ENCODE peak calls at places on chromosomes 13 and 19, in ten cellular contexts. One of them, this sample, is unnamed.

GRCh38 chr13:35923347-35923746 is 207.8 kb downstream of the DCLK1 start:
- DNase-seq in pulmonary artery endothelial cell: no peak
- DNase-seq in activated CD4-positive, CD25-positive, alpha-beta regulatory T cell: no peak
- DNase-seq in T-helper 17 cell: no peak
- DNase-seq in CD8-positive, alpha-beta memory T cell: no peak
- DNase-seq in AG08395: peak; percentile 78
- DNase-seq in CD4-positive, CD25-positive, alpha-beta regulatory T cell: no peak
- DNase-seq in stimulated activated CD8-positive, alpha-beta memory T cell treated with anti-CD3 and anti-CD28 coated beads, Interleukin-4, amount 100 ng/mL, for 1 hour: no peak
- DNase-seq in LHCN-M2: peak; percentile 60
- DNase-seq in MCF 10A: peak; percentile 45
- DNase-seq in this sample: no peak

GRCh38 chr19:9353011-9353410 is 9.8 kb upstream of the ZNF177 start:
- DNase-seq in activated CD4-positive, CD25-positive, alpha-beta regulatory T cell: no peak
- DNase-seq in CD8-positive, alpha-beta memory T cell: no peak
- DNase-seq in T-helper 17 cell: no peak
- DNase-seq in LHCN-M2: no peak
- DNase-seq in MCF 10A: no peak
- DNase-seq in pulmonary artery endothelial cell: no peak
- DNase-seq in stimulated activated CD8-positive, alpha-beta memory T cell treated with anti-CD3 and anti-CD28 coated beads, Interleukin-4, amount 100 ng/mL, for 1 hour: no peak
- DNase-seq in AG08395: no peak
- DNase-seq in CD4-positive, CD25-positive, alpha-beta regulatory T cell: no peak
- DNase-seq in this sample: no peak

GRCh38 chr19:47406711-47407416 is 12.5 kb downstream of the MEIS3 start:
- DNase-seq in T-helper 17 cell: no peak
- DNase-seq in stimulated activated CD8-positive, alpha-beta memory T cell treated with anti-CD3 and anti-CD28 coated beads, Interleukin-4, amount 100 ng/mL, for 1 hour: no peak
- DNase-seq in LHCN-M2: no peak
- DNase-seq in MCF 10A: no peak
- DNase-seq in CD4-positive, CD25-positive, alpha-beta regulatory T cell: no peak
- DNase-seq in pulmonary artery endothelial cell: no peak
- DNase-seq in CD8-positive, alpha-beta memory T cell: no peak
- DNase-seq in AG08395: no peak
- DNase-seq in activated CD4-positive, CD25-positive, alpha-beta regulatory T cell: no peak
- DNase-seq in this sample: no peak

GRCh38 chr19:18205180-18205915 is 1.5 kb upstream of the RAB3A start:
- DNase-seq in AG08395: peak; percentile 69
- DNase-seq in pulmonary artery endothelial cell: no peak
- DNase-seq in CD8-positive, alpha-beta memory T cell: peak; percentile 76
- DNase-seq in MCF 10A: peak; percentile 51
- DNase-seq in stimulated activated CD8-positive, alpha-beta memory T cell treated with anti-CD3 and anti-CD28 coated beads, Interleukin-4, amount 100 ng/mL, for 1 hour: no peak
- DNase-seq in CD4-positive, CD25-positive, alpha-beta regulatory T cell: peak; percentile 75
- DNase-seq in activated CD4-positive, CD25-positive, alpha-beta regulatory T cell: peak; percentile 43
- DNase-seq in T-helper 17 cell: peak; percentile 21
- DNase-seq in LHCN-M2: peak; percentile 70
- DNase-seq in this sample: peak; percentile 82

GRCh38 chr13:99969934-99970760 is 1.4 kb downstream of the ZIC5 start:
- DNase-seq in activated CD4-positive, CD25-positive, alpha-beta regulatory T cell: no peak
- DNase-seq in T-helper 17 cell: no peak
- DNase-seq in CD8-positive, alpha-beta memory T cell: no peak
- DNase-seq in AG08395: no peak
- DNase-seq in stimulated activated CD8-positive, alpha-beta memory T cell treated with anti-CD3 and anti-CD28 coated beads, Interleukin-4, amount 100 ng/mL, for 1 hour: no peak
- DNase-seq in MCF 10A: no peak
- DNase-seq in pulmonary artery endothelial cell: no peak
- DNase-seq in CD4-positive, CD25-positive, alpha-beta regulatory T cell: peak; percentile 57
- DNase-seq in LHCN-M2: no peak
- DNase-seq in this sample: no peak

GRCh38 chr13:98083507-98083906 is 59.4 kb upstream of the FARP1 start:
- DNase-seq in LHCN-M2: peak; percentile 97
- DNase-seq in CD4-positive, CD25-positive, alpha-beta regulatory T cell: no peak
- DNase-seq in T-helper 17 cell: no peak
- DNase-seq in AG08395: peak; percentile 88
- DNase-seq in MCF 10A: peak; percentile 18
- DNase-seq in activated CD4-positive, CD25-positive, alpha-beta regulatory T cell: no peak
- DNase-seq in pulmonary artery endothelial cell: no peak
- DNase-seq in stimulated activated CD8-positive, alpha-beta memory T cell treated with anti-CD3 and anti-CD28 coated beads, Interleukin-4, amount 100 ng/mL, for 1 hour: no peak
- DNase-seq in CD8-positive, alpha-beta memory T cell: no peak
- DNase-seq in this sample: no peak

GRCh38 chr13:42246541-42246940 is 25.4 kb upstream of the AKAP11 start:
- DNase-seq in T-helper 17 cell: no peak
- DNase-seq in stimulated activated CD8-positive, alpha-beta memory T cell treated with anti-CD3 and anti-CD28 coated beads, Interleukin-4, amount 100 ng/mL, for 1 hour: no peak
- DNase-seq in LHCN-M2: no peak
- DNase-seq in AG08395: no peak
- DNase-seq in CD8-positive, alpha-beta memory T cell: no peak
- DNase-seq in activated CD4-positive, CD25-positive, alpha-beta regulatory T cell: no peak
- DNase-seq in pulmonary artery endothelial cell: no peak
- DNase-seq in CD4-positive, CD25-positive, alpha-beta regulatory T cell: no peak
- DNase-seq in MCF 10A: no peak
- DNase-seq in this sample: no peak

GRCh38 chr13:113001251-113002140 is 32.5 kb downstream of the MCF2L start:
- DNase-seq in CD8-positive, alpha-beta memory T cell: no peak
- DNase-seq in T-helper 17 cell: no peak
- DNase-seq in MCF 10A: no peak
- DNase-seq in CD4-positive, CD25-positive, alpha-beta regulatory T cell: no peak
- DNase-seq in LHCN-M2: peak; percentile 91
- DNase-seq in activated CD4-positive, CD25-positive, alpha-beta regulatory T cell: no peak
- DNase-seq in stimulated activated CD8-positive, alpha-beta memory T cell treated with anti-CD3 and anti-CD28 coated beads, Interleukin-4, amount 100 ng/mL, for 1 hour: no peak
- DNase-seq in AG08395: peak; percentile 10
- DNase-seq in pulmonary artery endothelial cell: no peak
- DNase-seq in this sample: peak; percentile 41

GRCh38 chr19:8575467-8575997 is 1.7 kb downstream of the MYO1F start:
- DNase-seq in CD4-positive, CD25-positive, alpha-beta regulatory T cell: peak; percentile 88
- DNase-seq in stimulated activated CD8-positive, alpha-beta memory T cell treated with anti-CD3 and anti-CD28 coated beads, Interleukin-4, amount 100 ng/mL, for 1 hour: no peak
- DNase-seq in pulmonary artery endothelial cell: no peak
- DNase-seq in CD8-positive, alpha-beta memory T cell: peak; percentile 78
- DNase-seq in MCF 10A: peak; percentile 59
- DNase-seq in activated CD4-positive, CD25-positive, alpha-beta regulatory T cell: no peak
- DNase-seq in AG08395: peak; percentile 41
- DNase-seq in T-helper 17 cell: peak; percentile 39
- DNase-seq in LHCN-M2: peak; percentile 13
- DNase-seq in this sample: peak; percentile 38

GRCh38 chr19:40561947-40562346 is 14.7 kb upstream of the SHKBP1 start:
- DNase-seq in CD4-positive, CD25-positive, alpha-beta regulatory T cell: no peak
- DNase-seq in LHCN-M2: no peak
- DNase-seq in CD8-positive, alpha-beta memory T cell: no peak
- DNase-seq in MCF 10A: no peak
- DNase-seq in pulmonary artery endothelial cell: no peak
- DNase-seq in stimulated activated CD8-positive, alpha-beta memory T cell treated with anti-CD3 and anti-CD28 coated beads, Interleukin-4, amount 100 ng/mL, for 1 hour: no peak
- DNase-seq in AG08395: no peak
- DNase-seq in T-helper 17 cell: no peak
- DNase-seq in activated CD4-positive, CD25-positive, alpha-beta regulatory T cell: no peak
- DNase-seq in this sample: no peak

GRCh38 chr19:13149628-13150186 is 468 bp downstream of the STX10 start:
- DNase-seq in LHCN-M2: peak; percentile 44
- DNase-seq in activated CD4-positive, CD25-positive, alpha-beta regulatory T cell: no peak
- DNase-seq in pulmonary artery endothelial cell: no peak
- DNase-seq in stimulated activated CD8-positive, alpha-beta memory T cell treated with anti-CD3 and anti-CD28 coated beads, Interleukin-4, amount 100 ng/mL, for 1 hour: no peak
- DNase-seq in CD4-positive, CD25-positive, alpha-beta regulatory T cell: peak; percentile 57
- DNase-seq in MCF 10A: peak; percentile 48
- DNase-seq in CD8-positive, alpha-beta memory T cell: no peak
- DNase-seq in T-helper 17 cell: no peak
- DNase-seq in AG08395: no peak
- DNase-seq in this sample: peak; percentile 68

GRCh38 chr13:113947321-113948033 is 26.4 kb downstream of the C13orf46 start:
- DNase-seq in stimulated activated CD8-positive, alpha-beta memory T cell treated with anti-CD3 and anti-CD28 coated beads, Interleukin-4, amount 100 ng/mL, for 1 hour: no peak
- DNase-seq in T-helper 17 cell: no peak
- DNase-seq in pulmonary artery endothelial cell: no peak
- DNase-seq in activated CD4-positive, CD25-positive, alpha-beta regulatory T cell: no peak
- DNase-seq in CD4-positive, CD25-positive, alpha-beta regulatory T cell: no peak
- DNase-seq in AG08395: peak; percentile 86
- DNase-seq in CD8-positive, alpha-beta memory T cell: no peak
- DNase-seq in LHCN-M2: no peak
- DNase-seq in MCF 10A: peak; percentile 62
- DNase-seq in this sample: peak; percentile 65

GRCh38 chr19:3346677-3347353 is 19.6 kb upstream of the NFIC start:
- DNase-seq in T-helper 17 cell: no peak
- DNase-seq in CD4-positive, CD25-positive, alpha-beta regulatory T cell: no peak
- DNase-seq in MCF 10A: peak; percentile 92
- DNase-seq in pulmonary artery endothelial cell: no peak
- DNase-seq in LHCN-M2: peak; percentile 48
- DNase-seq in AG08395: peak; percentile 84
- DNase-seq in stimulated activated CD8-positive, alpha-beta memory T cell treated with anti-CD3 and anti-CD28 coated beads, Interleukin-4, amount 100 ng/mL, for 1 hour: no peak
- DNase-seq in activated CD4-positive, CD25-positive, alpha-beta regulatory T cell: no peak
- DNase-seq in CD8-positive, alpha-beta memory T cell: no peak
- DNase-seq in this sample: peak; percentile 69

GRCh38 chr13:33676045-33676699 is 141.8 kb upstream of the RFC3 start:
- DNase-seq in CD8-positive, alpha-beta memory T cell: no peak
- DNase-seq in CD4-positive, CD25-positive, alpha-beta regulatory T cell: no peak
- DNase-seq in LHCN-M2: no peak
- DNase-seq in stimulated activated CD8-positive, alpha-beta memory T cell treated with anti-CD3 and anti-CD28 coated beads, Interleukin-4, amount 100 ng/mL, for 1 hour: no peak
- DNase-seq in activated CD4-positive, CD25-positive, alpha-beta regulatory T cell: no peak
- DNase-seq in AG08395: peak; percentile 9
- DNase-seq in MCF 10A: peak; percentile 26
- DNase-seq in T-helper 17 cell: no peak
- DNase-seq in pulmonary artery endothelial cell: no peak
- DNase-seq in this sample: peak; percentile 44

GRCh38 chr13:109846185-109846584 is 59.8 kb upstream of the IRS2 start:
- DNase-seq in MCF 10A: no peak
- DNase-seq in CD4-positive, CD25-positive, alpha-beta regulatory T cell: no peak
- DNase-seq in pulmonary artery endothelial cell: no peak
- DNase-seq in stimulated activated CD8-positive, alpha-beta memory T cell treated with anti-CD3 and anti-CD28 coated beads, Interleukin-4, amount 100 ng/mL, for 1 hour: no peak
- DNase-seq in activated CD4-positive, CD25-positive, alpha-beta regulatory T cell: no peak
- DNase-seq in AG08395: no peak
- DNase-seq in T-helper 17 cell: no peak
- DNase-seq in CD8-positive, alpha-beta memory T cell: no peak
- DNase-seq in LHCN-M2: no peak
- DNase-seq in this sample: no peak

GRCh38 chr13:103328899-103329298 is 262.7 kb upstream of the SLC10A2 start:
- DNase-seq in MCF 10A: no peak
- DNase-seq in CD4-positive, CD25-positive, alpha-beta regulatory T cell: no peak
- DNase-seq in T-helper 17 cell: no peak
- DNase-seq in AG08395: no peak
- DNase-seq in stimulated activated CD8-positive, alpha-beta memory T cell treated with anti-CD3 and anti-CD28 coated beads, Interleukin-4, amount 100 ng/mL, for 1 hour: no peak
- DNase-seq in activated CD4-positive, CD25-positive, alpha-beta regulatory T cell: no peak
- DNase-seq in pulmonary artery endothelial cell: no peak
- DNase-seq in LHCN-M2: no peak
- DNase-seq in CD8-positive, alpha-beta memory T cell: no peak
- DNase-seq in this sample: no peak

GRCh38 chr19:49613374-49613773 is 22.4 kb downstream of the PRR12 start:
- DNase-seq in LHCN-M2: peak; percentile 83
- DNase-seq in AG08395: peak; percentile 26
- DNase-seq in CD8-positive, alpha-beta memory T cell: no peak
- DNase-seq in pulmonary artery endothelial cell: no peak
- DNase-seq in T-helper 17 cell: no peak
- DNase-seq in activated CD4-positive, CD25-positive, alpha-beta regulatory T cell: no peak
- DNase-seq in stimulated activated CD8-positive, alpha-beta memory T cell treated with anti-CD3 and anti-CD28 coated beads, Interleukin-4, amount 100 ng/mL, for 1 hour: no peak
- DNase-seq in CD4-positive, CD25-positive, alpha-beta regulatory T cell: no peak
- DNase-seq in MCF 10A: peak; percentile 63
- DNase-seq in this sample: no peak

GRCh38 chr13:110915874-110916670 is 1.2 kb upstream of the ANKRD10 start:
- DNase-seq in MCF 10A: peak; percentile 7
- DNase-seq in pulmonary artery endothelial cell: no peak
- DNase-seq in T-helper 17 cell: no peak
- DNase-seq in AG08395: peak; percentile 60
- DNase-seq in CD4-positive, CD25-positive, alpha-beta regulatory T cell: peak; percentile 28
- DNase-seq in activated CD4-positive, CD25-positive, alpha-beta regulatory T cell: no peak
- DNase-seq in stimulated activated CD8-positive, alpha-beta memory T cell treated with anti-CD3 and anti-CD28 coated beads, Interleukin-4, amount 100 ng/mL, for 1 hour: no peak
- DNase-seq in LHCN-M2: peak; percentile 59
- DNase-seq in CD8-positive, alpha-beta memory T cell: no peak
- DNase-seq in this sample: no peak

GRCh38 chr13:71618154-71618553 is 248.8 kb downstream of the DACH1 start:
- DNase-seq in CD4-positive, CD25-positive, alpha-beta regulatory T cell: no peak
- DNase-seq in CD8-positive, alpha-beta memory T cell: no peak
- DNase-seq in stimulated activated CD8-positive, alpha-beta memory T cell treated with anti-CD3 and anti-CD28 coated beads, Interleukin-4, amount 100 ng/mL, for 1 hour: no peak
- DNase-seq in MCF 10A: no peak
- DNase-seq in pulmonary artery endothelial cell: no peak
- DNase-seq in T-helper 17 cell: no peak
- DNase-seq in LHCN-M2: peak; percentile 0
- DNase-seq in activated CD4-positive, CD25-positive, alpha-beta regulatory T cell: no peak
- DNase-seq in AG08395: no peak
- DNase-seq in this sample: no peak

GRCh38 chr19:10305139-10305806 is 4.3 kb downstream of the ZGLP1 start:
- DNase-seq in T-helper 17 cell: no peak
- DNase-seq in activated CD4-positive, CD25-positive, alpha-beta regulatory T cell: no peak
- DNase-seq in CD4-positive, CD25-positive, alpha-beta regulatory T cell: no peak
- DNase-seq in stimulated activated CD8-positive, alpha-beta memory T cell treated with anti-CD3 and anti-CD28 coated beads, Interleukin-4, amount 100 ng/mL, for 1 hour: no peak
- DNase-seq in LHCN-M2: peak; percentile 72
- DNase-seq in pulmonary artery endothelial cell: no peak
- DNase-seq in MCF 10A: no peak
- DNase-seq in AG08395: peak; percentile 50
- DNase-seq in CD8-positive, alpha-beta memory T cell: no peak
- DNase-seq in this sample: peak; percentile 27

GRCh38 chr19:12872255-12872654 is 9.0 kb downstream of the DNASE2 start:
- DNase-seq in AG08395: no peak
- DNase-seq in CD4-positive, CD25-positive, alpha-beta regulatory T cell: no peak
- DNase-seq in activated CD4-positive, CD25-positive, alpha-beta regulatory T cell: no peak
- DNase-seq in LHCN-M2: no peak
- DNase-seq in T-helper 17 cell: no peak
- DNase-seq in MCF 10A: no peak
- DNase-seq in CD8-positive, alpha-beta memory T cell: peak; percentile 20
- DNase-seq in pulmonary artery endothelial cell: no peak
- DNase-seq in stimulated activated CD8-positive, alpha-beta memory T cell treated with anti-CD3 and anti-CD28 coated beads, Interleukin-4, amount 100 ng/mL, for 1 hour: no peak
- DNase-seq in this sample: no peak

GRCh38 chr13:30862707-30863106 is 43.4 kb upstream of the MEDAG start:
- DNase-seq in AG08395: no peak
- DNase-seq in activated CD4-positive, CD25-positive, alpha-beta regulatory T cell: no peak
- DNase-seq in stimulated activated CD8-positive, alpha-beta memory T cell treated with anti-CD3 and anti-CD28 coated beads, Interleukin-4, amount 100 ng/mL, for 1 hour: no peak
- DNase-seq in LHCN-M2: peak; percentile 58
- DNase-seq in MCF 10A: no peak
- DNase-seq in CD8-positive, alpha-beta memory T cell: no peak
- DNase-seq in T-helper 17 cell: no peak
- DNase-seq in pulmonary artery endothelial cell: no peak
- DNase-seq in CD4-positive, CD25-positive, alpha-beta regulatory T cell: no peak
- DNase-seq in this sample: peak; percentile 28

GRCh38 chr13:110284809-110285519 is 22.0 kb downstream of the COL4A1 start:
- DNase-seq in T-helper 17 cell: no peak
- DNase-seq in MCF 10A: peak; percentile 33
- DNase-seq in LHCN-M2: no peak
- DNase-seq in stimulated activated CD8-positive, alpha-beta memory T cell treated with anti-CD3 and anti-CD28 coated beads, Interleukin-4, amount 100 ng/mL, for 1 hour: no peak
- DNase-seq in activated CD4-positive, CD25-positive, alpha-beta regulatory T cell: no peak
- DNase-seq in CD4-positive, CD25-positive, alpha-beta regulatory T cell: no peak
- DNase-seq in pulmonary artery endothelial cell: no peak
- DNase-seq in AG08395: no peak
- DNase-seq in CD8-positive, alpha-beta memory T cell: no peak
- DNase-seq in this sample: no peak

GRCh38 chr19:38869160-38869835 is 8.8 kb downstream of the RINL start:
- DNase-seq in pulmonary artery endothelial cell: no peak
- DNase-seq in T-helper 17 cell: peak; percentile 21
- DNase-seq in stimulated activated CD8-positive, alpha-beta memory T cell treated with anti-CD3 and anti-CD28 coated beads, Interleukin-4, amount 100 ng/mL, for 1 hour: no peak
- DNase-seq in CD4-positive, CD25-positive, alpha-beta regulatory T cell: peak; percentile 54
- DNase-seq in CD8-positive, alpha-beta memory T cell: peak; percentile 57
- DNase-seq in AG08395: peak; percentile 1
- DNase-seq in MCF 10A: no peak
- DNase-seq in activated CD4-positive, CD25-positive, alpha-beta regulatory T cell: no peak
- DNase-seq in LHCN-M2: no peak
- DNase-seq in this sample: peak; percentile 57

GRCh38 chr19:55686311-55687050 is 11.5 kb downstream of the EPN1 start:
- DNase-seq in stimulated activated CD8-positive, alpha-beta memory T cell treated with anti-CD3 and anti-CD28 coated beads, Interleukin-4, amount 100 ng/mL, for 1 hour: no peak
- DNase-seq in pulmonary artery endothelial cell: no peak
- DNase-seq in AG08395: no peak
- DNase-seq in LHCN-M2: no peak
- DNase-seq in MCF 10A: no peak
- DNase-seq in CD4-positive, CD25-positive, alpha-beta regulatory T cell: no peak
- DNase-seq in activated CD4-positive, CD25-positive, alpha-beta regulatory T cell: no peak
- DNase-seq in T-helper 17 cell: no peak
- DNase-seq in CD8-positive, alpha-beta memory T cell: no peak
- DNase-seq in this sample: no peak

GRCh38 chr19:2043864-2044708 is 7.0 kb downstream of the MKNK2 start:
- DNase-seq in MCF 10A: no peak
- DNase-seq in CD8-positive, alpha-beta memory T cell: no peak
- DNase-seq in CD4-positive, CD25-positive, alpha-beta regulatory T cell: no peak
- DNase-seq in activated CD4-positive, CD25-positive, alpha-beta regulatory T cell: no peak
- DNase-seq in T-helper 17 cell: no peak
- DNase-seq in LHCN-M2: no peak
- DNase-seq in pulmonary artery endothelial cell: no peak
- DNase-seq in stimulated activated CD8-positive, alpha-beta memory T cell treated with anti-CD3 and anti-CD28 coated beads, Interleukin-4, amount 100 ng/mL, for 1 hour: no peak
- DNase-seq in AG08395: no peak
- DNase-seq in this sample: no peak

GRCh38 chr19:7870571-7871279 is 3.5 kb downstream of the PRR36 start:
- DNase-seq in activated CD4-positive, CD25-positive, alpha-beta regulatory T cell: no peak
- DNase-seq in T-helper 17 cell: peak; percentile 53
- DNase-seq in pulmonary artery endothelial cell: no peak
- DNase-seq in LHCN-M2: peak; percentile 35
- DNase-seq in CD4-positive, CD25-positive, alpha-beta regulatory T cell: peak; percentile 45
- DNase-seq in AG08395: no peak
- DNase-seq in CD8-positive, alpha-beta memory T cell: peak; percentile 75
- DNase-seq in MCF 10A: peak; percentile 92
- DNase-seq in stimulated activated CD8-positive, alpha-beta memory T cell treated with anti-CD3 and anti-CD28 coated beads, Interleukin-4, amount 100 ng/mL, for 1 hour: no peak
- DNase-seq in this sample: peak; percentile 67

GRCh38 chr19:38686530-38686888 is 39.1 kb downstream of the ACTN4 start:
- DNase-seq in LHCN-M2: no peak
- DNase-seq in CD4-positive, CD25-positive, alpha-beta regulatory T cell: no peak
- DNase-seq in stimulated activated CD8-positive, alpha-beta memory T cell treated with anti-CD3 and anti-CD28 coated beads, Interleukin-4, amount 100 ng/mL, for 1 hour: no peak
- DNase-seq in T-helper 17 cell: peak; percentile 67
- DNase-seq in activated CD4-positive, CD25-positive, alpha-beta regulatory T cell: no peak
- DNase-seq in pulmonary artery endothelial cell: no peak
- DNase-seq in CD8-positive, alpha-beta memory T cell: no peak
- DNase-seq in AG08395: no peak
- DNase-seq in MCF 10A: no peak
- DNase-seq in this sample: peak; percentile 37

This sample was measured in transverse colon.